ENCODE peak calls at places on chromosomes 7 and 10, in four cellular contexts. R is HT1080, B is psoas muscle, N is D341Med. O is an unnamed sample.

GRCh38 chr10:132172091-132173066 is 14.4 kb upstream of the DPYSL4 start:
- DNase-seq in R (no peak), B (peak; percentile 2), N (no peak), O (no peak)

GRCh38 chr7:148815612-148816011 is 68.5 kb downstream of the EZH2 start:
- DNase-seq in R (no peak), B (no peak), N (no peak), O (peak; percentile 10)

GRCh38 chr7:33842141-33842540 is 63.2 kb upstream of the BMPER start:
- DNase-seq in R (no peak), B (no peak), N (peak; percentile 87), O (no peak)

GRCh38 chr7:45712057-45712689 is 138.0 kb downstream of the ADCY1 start:
- DNase-seq in R (no peak), B (no peak), N (peak; percentile 31), O (no peak)

GRCh38 chr10:29535012-29535777 is 99.6 kb downstream of the SVIL start:
- DNase-seq in R (peak; percentile 95), B (peak; percentile 60), N (no peak), O (peak; percentile 44)

GRCh38 chr10:28049286-28049685 is 50.4 kb upstream of the ODAD2 start:
- DNase-seq in R (no peak), B (no peak), N (no peak), O (no peak)

GRCh38 chr10:51789118-51789517 is 89.7 kb upstream of the CSTF2T start:
- DNase-seq in R (no peak), B (no peak), N (no peak), O (no peak)

GRCh38 chr7:30931161-30931926 is 19.7 kb downstream of the AQP1 start:
- DNase-seq in R (no peak), B (peak; percentile 54), N (peak; percentile 12), O (no peak)

GRCh38 chr10:22341190-22341935 is 3.9 kb upstream of the SPAG6 start:
- DNase-seq in R (peak; percentile 34), B (no peak), N (no peak), O (no peak)

GRCh38 chr7:36157506-36158320 is 4.7 kb downstream of the EEPD1 start:
- DNase-seq in R (no peak), B (no peak), N (no peak), O (peak; percentile 80)

GRCh38 chr10:129942391-129942790 is 21.7 kb downstream of the EBF3 start:
- DNase-seq in R (no peak), B (no peak), N (no peak), O (no peak)

GRCh38 chr7:127771707-127772106 is 119.7 kb downstream of the SND1 start:
- DNase-seq in R (no peak), B (no peak), N (no peak), O (no peak)

GRCh38 chr10:68271104-68271882 is 39.4 kb upstream of the ATOH7 start:
- DNase-seq in R (no peak), B (no peak), N (peak; percentile 72), O (no peak)

GRCh38 chr10:72847681-72848080 is 45.9 kb upstream of the OIT3 start:
- DNase-seq in R (peak; percentile 66), B (no peak), N (no peak), O (peak; percentile 84)

GRCh38 chr7:22697897-22698645 is 28.9 kb upstream of the IL6 start:
- DNase-seq in R (no peak), B (no peak), N (no peak), O (no peak)

GRCh38 chr7:2638224-2638991 is 6.6 kb downstream of the TTYH3 start:
- DNase-seq in R (no peak), B (peak; percentile 76), N (no peak), O (no peak)

GRCh38 chr7:155862516-155863257 is 50.4 kb upstream of the SHH start:
- DNase-seq in R (no peak), B (no peak), N (no peak), O (no peak)

GRCh38 chr7:129643545-129644170 is 32.1 kb downstream of the NRF1 start:
- DNase-seq in R (peak; percentile 60), B (no peak), N (no peak), O (no peak)

GRCh38 chr7:159083001-159083697 is 61.5 kb downstream of the VIPR2 start:
- DNase-seq in R (no peak), B (no peak), N (no peak), O (no peak)

GRCh38 chr10:60611291-60611747 is 167.0 kb upstream of the CDK1 start:
- DNase-seq in R (peak; percentile 92), B (no peak), N (no peak), O (peak; percentile 99)